ENCODE peak calls at places on chromosomes 6 and 20, in four cellular contexts. One of them, this sample, is unnamed.

GRCh38 chr20:17565164-17565845 is 4.6 kb upstream of the DSTN start:
- DNase-seq in tibial artery: no peak
- DNase-seq in esophagus squamous epithelium: no peak
- DNase-seq in HCT116: no peak
- DNase-seq in this sample: no peak

GRCh38 chr6:35719407-35719829 is 17.4 kb upstream of the ARMC12 start:
- DNase-seq in tibial artery: no peak
- DNase-seq in esophagus squamous epithelium: no peak
- DNase-seq in HCT116: no peak
- DNase-seq in this sample: no peak

GRCh38 chr20:571754-572331 is 28.3 kb upstream of the CSNK2A1 start:
- DNase-seq in tibial artery: no peak
- DNase-seq in esophagus squamous epithelium: no peak
- DNase-seq in HCT116: no peak
- DNase-seq in this sample: peak; percentile 51

GRCh38 chr6:42693725-42694323 is 28.6 kb downstream of the PRPH2 start:
- DNase-seq in tibial artery: no peak
- DNase-seq in esophagus squamous epithelium: no peak
- DNase-seq in HCT116: no peak
- DNase-seq in this sample: no peak

GRCh38 chr6:23656826-23657225 is 469.2 kb upstream of the NRSN1 start:
- DNase-seq in tibial artery: no peak
- DNase-seq in esophagus squamous epithelium: no peak
- DNase-seq in HCT116: no peak
- DNase-seq in this sample: no peak

GRCh38 chr6:145898376-145898775 is 65.8 kb downstream of the SHPRH start:
- DNase-seq in tibial artery: no peak
- DNase-seq in esophagus squamous epithelium: no peak
- DNase-seq in HCT116: no peak
- DNase-seq in this sample: no peak

GRCh38 chr6:83917001-83917400 is 57.5 kb downstream of the CYB5R4 start:
- DNase-seq in tibial artery: no peak
- DNase-seq in esophagus squamous epithelium: no peak
- DNase-seq in HCT116: no peak
- DNase-seq in this sample: no peak

GRCh38 chr6:46947497-46947896 is 25.8 kb upstream of the ADGRF5 start:
- DNase-seq in tibial artery: no peak
- DNase-seq in esophagus squamous epithelium: no peak
- DNase-seq in HCT116: no peak
- DNase-seq in this sample: no peak

GRCh38 chr6:166106076-166106686 is 61.5 kb downstream of the TBXT start:
- DNase-seq in tibial artery: peak; percentile 68
- DNase-seq in esophagus squamous epithelium: no peak
- DNase-seq in HCT116: peak; percentile 49
- DNase-seq in this sample: peak; percentile 81

GRCh38 chr6:120924214-120924613 is 410.1 kb downstream of the TBC1D32 start:
- DNase-seq in tibial artery: no peak
- DNase-seq in esophagus squamous epithelium: no peak
- DNase-seq in HCT116: no peak
- DNase-seq in this sample: no peak

GRCh38 chr20:63739129-63740069 is at the start of gene SLC2A4RG:
- DNase-seq in tibial artery: peak; percentile 62
- DNase-seq in esophagus squamous epithelium: no peak
- DNase-seq in HCT116: no peak
- DNase-seq in this sample: peak; percentile 84

GRCh38 chr20:44495257-44495656 is 19.6 kb downstream of the TTPAL start:
- DNase-seq in tibial artery: no peak
- DNase-seq in esophagus squamous epithelium: no peak
- DNase-seq in HCT116: no peak
- DNase-seq in this sample: no peak

GRCh38 chr6:119881416-119881815 is 531.9 kb upstream of the MAN1A1 start:
- DNase-seq in tibial artery: no peak
- DNase-seq in esophagus squamous epithelium: no peak
- DNase-seq in HCT116: no peak
- DNase-seq in this sample: no peak

GRCh38 chr6:130115036-130115435 is 96.7 kb downstream of the L3MBTL3 start:
- DNase-seq in tibial artery: no peak
- DNase-seq in esophagus squamous epithelium: no peak
- DNase-seq in HCT116: no peak
- DNase-seq in this sample: no peak

GRCh38 chr20:57957397-57958049 is 247.7 kb upstream of the PMEPA1 start:
- DNase-seq in tibial artery: no peak
- DNase-seq in esophagus squamous epithelium: no peak
- DNase-seq in HCT116: no peak
- DNase-seq in this sample: no peak

GRCh38 chr6:33885121-33886057 is 81.6 kb upstream of the MLN start:
- DNase-seq in tibial artery: no peak
- DNase-seq in esophagus squamous epithelium: no peak
- DNase-seq in HCT116: peak; percentile 59
- DNase-seq in this sample: no peak

GRCh38 chr6:26156850-26157149 is 69.6 kb downstream of the HFE start:
- DNase-seq in tibial artery: no peak
- DNase-seq in esophagus squamous epithelium: no peak
- DNase-seq in HCT116: no peak
- DNase-seq in this sample: no peak

GRCh38 chr20:19397676-19398075 is 185.2 kb downstream of the SLC24A3 start:
- DNase-seq in tibial artery: no peak
- DNase-seq in esophagus squamous epithelium: no peak
- DNase-seq in HCT116: no peak
- DNase-seq in this sample: no peak

GRCh38 chr6:69580696-69581095 is 216.1 kb downstream of the LMBRD1 start:
- DNase-seq in tibial artery: no peak
- DNase-seq in esophagus squamous epithelium: no peak
- DNase-seq in HCT116: no peak
- DNase-seq in this sample: no peak

GRCh38 chr6:32883789-32884188 is 29.8 kb downstream of the PSMB9 start:
- DNase-seq in tibial artery: peak; percentile 58
- DNase-seq in esophagus squamous epithelium: no peak
- DNase-seq in HCT116: no peak
- DNase-seq in this sample: no peak

GRCh38 chr6:122081921-122082320 is 317.5 kb upstream of the HSF2 start:
- DNase-seq in tibial artery: no peak
- DNase-seq in esophagus squamous epithelium: no peak
- DNase-seq in HCT116: no peak
- DNase-seq in this sample: no peak

GRCh38 chr20:19969106-19969505 is 48.1 kb upstream of the NAA20 start:
- DNase-seq in tibial artery: no peak
- DNase-seq in esophagus squamous epithelium: no peak
- DNase-seq in HCT116: no peak
- DNase-seq in this sample: no peak

GRCh38 chr20:23128461-23129125 is 42.5 kb upstream of the CD93 start:
- DNase-seq in tibial artery: no peak
- DNase-seq in esophagus squamous epithelium: no peak
- DNase-seq in HCT116: no peak
- DNase-seq in this sample: no peak

GRCh38 chr6:42572523-42572922 is 8.7 kb downstream of the UBR2 start:
- DNase-seq in tibial artery: no peak
- DNase-seq in esophagus squamous epithelium: no peak
- DNase-seq in HCT116: no peak
- DNase-seq in this sample: no peak

GRCh38 chr20:12255571-12255970 is 337.9 kb downstream of the BTBD3 start:
- DNase-seq in tibial artery: no peak
- DNase-seq in esophagus squamous epithelium: no peak
- DNase-seq in HCT116: no peak
- DNase-seq in this sample: no peak

GRCh38 chr6:10030942-10031537 is 383.8 kb downstream of the TFAP2A start:
- DNase-seq in tibial artery: no peak
- DNase-seq in esophagus squamous epithelium: no peak
- DNase-seq in HCT116: peak; percentile 31
- DNase-seq in this sample: no peak

GRCh38 chr6:103335412-103335811 is 1524.3 kb downstream of the HACE1 start:
- DNase-seq in tibial artery: no peak
- DNase-seq in esophagus squamous epithelium: no peak
- DNase-seq in HCT116: no peak
- DNase-seq in this sample: no peak

GRCh38 chr6:3748726-3749389 is 2.7 kb downstream of the PXDC1 start:
- DNase-seq in tibial artery: no peak
- DNase-seq in esophagus squamous epithelium: no peak
- DNase-seq in HCT116: no peak
- DNase-seq in this sample: no peak
- H3K27ac ChIP-seq in tibial artery: peak overlapping the region; percentile 99
- H3K27ac ChIP-seq in esophagus squamous epithelium: peak overlapping the region; percentile 95
- H3K27ac ChIP-seq in HCT116: no peak overlapping the region
- H3K27ac ChIP-seq in this sample: peak overlapping the region; percentile 99

DNA sequence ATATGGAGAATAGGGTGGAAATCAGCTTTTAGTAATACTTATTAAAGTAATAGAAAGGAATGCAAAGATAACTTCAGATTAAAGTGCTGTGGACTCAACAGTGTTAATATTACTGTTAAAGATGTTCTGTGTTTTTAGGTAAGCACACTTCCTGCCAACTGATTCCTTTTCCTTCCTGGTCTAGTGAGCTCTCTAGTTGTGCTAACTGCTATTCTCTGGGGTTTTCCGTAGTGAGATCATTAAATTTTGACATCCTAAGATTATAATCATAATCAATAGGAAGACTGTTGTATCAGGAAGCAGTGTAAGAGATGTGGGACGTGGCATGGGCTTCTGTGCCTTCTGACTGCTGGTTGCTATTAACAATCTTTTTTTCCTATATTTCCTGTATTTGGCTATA is 1.2 kb upstream of the TMEM217 start:
- DNase-seq in tibial artery: no peak
- DNase-seq in esophagus squamous epithelium: no peak
- DNase-seq in HCT116: no peak
- DNase-seq in this sample: no peak
- H3K27ac ChIP-seq in tibial artery: no peak overlapping the region
- H3K27ac ChIP-seq in esophagus squamous epithelium: peak overlapping the region; percentile 97
- H3K27ac ChIP-seq in HCT116: no peak overlapping the region
- H3K27ac ChIP-seq in this sample: peak overlapping the region; percentile 91

GRCh38 chr6:128990349-128990748 is 107.4 kb downstream of the LAMA2 start:
- DNase-seq in tibial artery: no peak
- DNase-seq in esophagus squamous epithelium: no peak
- DNase-seq in HCT116: no peak
- DNase-seq in this sample: no peak
- H3K27ac ChIP-seq in tibial artery: no peak overlapping the region
- H3K27ac ChIP-seq in esophagus squamous epithelium: no peak overlapping the region
- H3K27ac ChIP-seq in HCT116: no peak overlapping the region
- H3K27ac ChIP-seq in this sample: no peak overlapping the region

GRCh38 chr6:51842066-51842465 is 245.3 kb downstream of the PKHD1 start:
- DNase-seq in tibial artery: no peak
- DNase-seq in esophagus squamous epithelium: no peak
- DNase-seq in HCT116: no peak
- DNase-seq in this sample: no peak
- H3K27ac ChIP-seq in tibial artery: no peak overlapping the region
- H3K27ac ChIP-seq in esophagus squamous epithelium: no peak overlapping the region
- H3K27ac ChIP-seq in HCT116: no peak overlapping the region
- H3K27ac ChIP-seq in this sample: no peak overlapping the region

DNA sequence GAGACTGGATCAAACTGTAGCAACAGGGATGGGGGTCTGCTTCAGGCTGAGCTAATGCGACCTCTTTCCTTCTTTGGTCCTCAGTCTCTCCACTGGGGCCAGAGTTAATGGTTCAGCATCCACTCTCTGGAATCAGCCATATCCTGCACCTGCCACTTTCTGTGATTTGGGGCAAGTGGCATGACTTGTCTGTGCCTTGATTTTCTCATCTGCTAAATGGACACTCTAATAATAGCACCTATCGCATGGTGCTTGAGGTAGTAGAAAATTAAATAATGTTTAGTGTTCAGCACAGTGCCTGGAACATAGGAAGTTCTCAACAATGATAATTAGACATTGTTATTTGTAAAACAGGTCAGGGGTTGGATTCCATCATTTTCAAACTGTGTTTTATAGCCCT is 6.3 kb downstream of the XKR7 start:
- DNase-seq in tibial artery: no peak
- DNase-seq in esophagus squamous epithelium: no peak
- DNase-seq in HCT116: no peak
- DNase-seq in this sample: no peak
- H3K27ac ChIP-seq in tibial artery: no peak overlapping the region
- H3K27ac ChIP-seq in esophagus squamous epithelium: no peak overlapping the region
- H3K27ac ChIP-seq in HCT116: no peak overlapping the region
- H3K27ac ChIP-seq in this sample: no peak overlapping the region

GRCh38 chr6:79399499-79399898 is 137.7 kb downstream of the LCA5 start:
- DNase-seq in tibial artery: no peak
- DNase-seq in esophagus squamous epithelium: no peak
- DNase-seq in HCT116: no peak
- DNase-seq in this sample: no peak

GRCh38 chr6:79408598-79408997 is 128.6 kb downstream of the LCA5 start:
- DNase-seq in tibial artery: no peak
- DNase-seq in esophagus squamous epithelium: no peak
- DNase-seq in HCT116: no peak
- DNase-seq in this sample: no peak

GRCh38 chr6:79404677-79405076 is 132.6 kb downstream of the LCA5 start:
- DNase-seq in tibial artery: no peak
- DNase-seq in esophagus squamous epithelium: no peak
- DNase-seq in HCT116: no peak
- DNase-seq in this sample: peak; percentile 73

GRCh38 chr6:79404261-79404660 is 133.0 kb downstream of the LCA5 start:
- DNase-seq in tibial artery: no peak
- DNase-seq in esophagus squamous epithelium: no peak
- DNase-seq in HCT116: no peak
- DNase-seq in this sample: no peak

DNA sequence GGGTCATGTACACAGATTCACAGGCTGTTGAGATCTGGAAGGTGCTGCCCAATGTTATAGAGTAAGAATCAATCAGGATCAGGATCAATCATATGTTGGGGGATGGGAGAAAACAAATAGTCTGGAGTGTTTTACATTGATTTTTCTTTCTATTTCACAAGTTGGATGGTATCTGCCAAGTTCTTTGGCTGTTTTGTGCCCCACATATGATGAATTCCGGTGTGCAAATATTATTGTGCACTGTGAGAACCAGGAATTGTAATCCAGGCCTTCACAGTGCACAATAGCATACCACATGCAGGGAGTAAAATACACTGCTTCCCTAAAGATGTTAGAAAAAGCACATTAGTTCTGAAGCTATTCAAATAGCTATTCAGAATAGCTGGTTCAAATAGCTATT is 133.7 kb downstream of the LCA5 start:
- DNase-seq in tibial artery: no peak
- DNase-seq in esophagus squamous epithelium: no peak
- DNase-seq in HCT116: no peak
- DNase-seq in this sample: no peak
- H3K27ac ChIP-seq in tibial artery: no peak overlapping the region
- H3K27ac ChIP-seq in esophagus squamous epithelium: no peak overlapping the region
- H3K27ac ChIP-seq in HCT116: no peak overlapping the region
- H3K27ac ChIP-seq in this sample: no peak overlapping the region

DNA sequence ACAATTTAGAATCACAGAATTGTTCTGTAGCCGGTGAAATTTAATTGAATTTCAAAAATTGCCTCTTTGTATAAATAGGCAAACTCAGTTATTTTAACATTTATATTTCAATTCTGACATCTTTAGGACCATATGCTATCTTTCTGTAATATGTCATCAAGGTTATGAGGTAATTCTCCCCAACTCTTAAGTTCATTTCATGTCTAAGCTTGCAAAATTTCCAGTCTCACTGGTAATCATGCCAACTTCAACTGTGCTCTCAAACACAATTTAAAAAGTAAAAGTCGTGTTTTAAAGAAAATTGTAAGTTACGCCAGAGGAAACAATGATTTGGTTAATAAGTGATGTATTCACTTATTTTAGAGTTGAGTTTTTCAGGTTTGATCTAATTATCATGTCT is 1.4 kb downstream of the NCOA7 start:
- DNase-seq in tibial artery: no peak
- DNase-seq in esophagus squamous epithelium: no peak
- DNase-seq in HCT116: no peak
- DNase-seq in this sample: no peak
- H3K27ac ChIP-seq in tibial artery: peak overlapping the region; percentile 95
- H3K27ac ChIP-seq in esophagus squamous epithelium: peak overlapping the region; percentile 97
- H3K27ac ChIP-seq in HCT116: no peak overlapping the region
- H3K27ac ChIP-seq in this sample: peak overlapping the region; percentile 98